ENCODE peak calls at places on chromosomes 3 and 15, in seven cellular contexts. K is cardiac muscle cell; F is neuronal stem cell; P is astrocyte; T is CD8-positive, alpha-beta memory T cell; S is IMR-90; B is mesendoderm. X is an unnamed sample. For H3K36me3, the result is how much of the 10 kb centered on the place peaks cover.

GRCh38 chr3:74390121-74390870 is 224.2 kb downstream of the CNTN3 start:
- DNase-seq in T (no peak), K (no peak), P (no peak), B (peak), F (peak), S (no peak), X (no peak)

GRCh38 chr15:95162967-95163531 is 931.7 kb downstream of the MCTP2 start:
- DNase-seq in F (no peak), S (peak), P (peak), B (no peak), T (no peak), K (no peak), X (peak)

GRCh38 chr15:93985925-93986324 is 245.4 kb upstream of the MCTP2 start:
- DNase-seq in B (no peak), P (no peak), K (no peak), F (no peak), T (no peak), S (no peak), X (no peak)

GRCh38 chr3:185164428-185165217 is 11.8 kb upstream of the C3orf70 start:
- DNase-seq in T (no peak), P (no peak), F (no peak), S (no peak), B (no peak), K (no peak), X (no peak)

GRCh38 chr15:29938701-29939340 is 116.6 kb upstream of the TJP1 start:
- DNase-seq in S (peak), P (no peak), K (no peak), F (no peak), B (peak), T (no peak), X (no peak)

GRCh38 chr3:46484911-46485696 is 12.7 kb upstream of the RTP3 start:
- DNase-seq in S (no peak), K (peak), F (no peak), P (no peak), T (no peak), B (peak), X (no peak)

GRCh38 chr3:156675744-156676466 is 1.5 kb downstream of the TIPARP start:
- DNase-seq in S (peak), B (peak), P (peak), F (no peak), K (peak), T (peak), X (peak)

GRCh38 chr15:61011576-61012336 is 217.3 kb downstream of the RORA start:
- DNase-seq in F (no peak), P (no peak), B (peak), S (no peak), K (peak), T (no peak), X (no peak)

GRCh38 chr3:100155105-100155504 is 40.8 kb upstream of the FILIP1L start:
- DNase-seq in P (no peak), T (no peak), F (no peak), B (no peak), K (no peak), S (peak), X (no peak)

GRCh38 chr3:169564883-169565282 is 98.6 kb downstream of the MECOM start:
- DNase-seq in K (no peak), F (no peak), S (no peak), B (no peak), P (no peak), T (no peak), X (no peak)

GRCh38 chr3:45035441-45036301 is 9.6 kb downstream of the CLEC3B start:
- DNase-seq in P (no peak), T (no peak), B (peak), S (peak), F (no peak), K (peak), X (no peak)

GRCh38 chr15:34721802-34722795 is 32.7 kb downstream of the GJD2 start:
- DNase-seq in S (peak), B (peak), P (peak), K (peak), T (no peak), F (peak), X (peak)

GRCh38 chr3:44036850-44037249 is 204.8 kb upstream of the TOPAZ1 start:
- DNase-seq in B (no peak), S (no peak), F (no peak), T (no peak), P (no peak), K (peak), X (no peak)

GRCh38 chr3:190117995-190118394 is 2.7 kb downstream of the P3H2 start:
- DNase-seq in K (no peak), P (peak), S (peak), T (no peak), F (no peak), B (peak), X (no peak)

GRCh38 chr3:149542375-149543312 is 68.1 kb downstream of the TM4SF4 start:
- DNase-seq in S (no peak), F (no peak), T (no peak), K (no peak), P (peak), B (peak), X (no peak)

GRCh38 chr3:16305121-16305541 is 40.1 kb downstream of the OXNAD1 start:
- DNase-seq in F (no peak), B (no peak), S (no peak), K (no peak), P (no peak), T (peak), X (no peak)

GRCh38 chr15:43541785-43542184 is 24.4 kb downstream of the MAP1A start:
- DNase-seq in F (no peak), B (no peak), K (no peak), P (no peak), T (no peak), S (peak), X (no peak)

GRCh38 chr15:74778599-74778970 is 3.3 kb upstream of the CSK start:
- DNase-seq in F (no peak), P (no peak), S (no peak), K (no peak), T (no peak), B (no peak), X (no peak)

GRCh38 chr3:65314265-65314664 is 626.5 kb upstream of the ADAMTS9 start:
- DNase-seq in B (no peak), K (no peak), T (no peak), P (no peak), F (no peak), S (no peak), X (no peak)

GRCh38 chr3:25033407-25034029 is 394.5 kb upstream of the RARB start:
- DNase-seq in P (no peak), B (peak), S (peak), T (no peak), F (peak), K (peak), X (no peak)

GRCh38 chr3:17188378-17188777 is 303.6 kb downstream of the PLCL2 start:
- DNase-seq in B (no peak), F (no peak), P (no peak), K (no peak), S (no peak), T (no peak), X (no peak)

GRCh38 chr3:49313902-49314676 is 25.8 kb downstream of the USP4 start:
- DNase-seq in B (no peak), S (peak), K (no peak), T (no peak), P (no peak), F (no peak), X (no peak)

GRCh38 chr3:47018269-47018611 is 38.8 kb downstream of the NBEAL2 start:
- DNase-seq in P (no peak), K (no peak), B (no peak), T (no peak), S (no peak), F (no peak), X (no peak)

GRCh38 chr3:69385723-69386483 is at the start of gene FRMD4B:
- DNase-seq in T (peak), P (peak), B (peak), F (no peak), S (no peak), K (peak), X (peak)

GRCh38 chr3:170178631-170179030 is 2.9 kb downstream of the PHC3 start:
- DNase-seq in B (no peak), F (no peak), S (no peak), P (no peak), K (no peak), T (peak), X (no peak)

DNA sequence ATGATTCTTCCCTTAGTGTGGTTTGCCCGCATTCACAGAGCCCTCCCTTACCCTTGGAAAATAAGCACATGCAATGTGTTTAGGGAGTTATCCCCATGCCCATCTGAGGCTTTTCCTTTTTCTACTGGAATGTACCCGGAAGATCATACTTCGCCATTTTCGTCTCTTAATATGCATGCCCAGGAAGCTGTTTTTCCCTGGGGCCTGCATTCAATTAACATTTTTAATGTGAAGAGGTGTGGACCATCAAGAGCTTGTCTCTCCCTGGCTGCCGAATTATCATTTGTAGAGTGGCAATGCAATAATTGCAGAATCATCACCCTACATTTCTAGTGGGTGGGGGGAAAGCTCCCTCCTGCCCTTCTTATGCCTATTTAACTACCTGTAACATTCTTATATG is 976.3 kb downstream of the DIPK2A start:
- DNase-seq in F (no peak), S (no peak), K (no peak), P (no peak), B (no peak), T (no peak), X (no peak)
- H3K36me3 ChIP-seq in F (under half), S (under half), K (under half), P (under half), B (under half), T (under half), X (under half)

DNA sequence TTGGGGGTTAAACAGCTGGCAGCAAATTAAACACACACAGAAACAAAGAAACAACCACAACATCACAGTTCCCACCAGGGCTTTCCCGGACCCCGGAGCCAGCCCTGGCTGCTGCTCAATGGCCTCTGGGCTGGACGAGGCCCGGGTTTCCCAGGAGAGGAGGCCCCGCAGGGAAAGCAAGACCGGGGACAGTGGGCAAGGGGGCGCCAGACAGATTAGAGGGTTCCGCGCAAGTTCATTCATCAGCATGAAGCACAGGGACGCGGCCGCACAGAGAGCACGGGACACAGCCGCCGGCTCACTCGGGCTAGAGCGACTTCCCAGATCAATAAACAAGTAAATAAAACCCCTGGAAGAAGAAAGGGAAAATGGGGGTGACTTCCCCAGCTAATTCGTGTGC is 66.4 kb upstream of the RPL32 start:
- DNase-seq in F (no peak), P (no peak), K (no peak), S (no peak), T (no peak), B (no peak), X (no peak)
- H3K36me3 ChIP-seq in F (half or more), P (under half), K (under half), S (half or more), T (half or more), B (under half), X (half or more)

DNA sequence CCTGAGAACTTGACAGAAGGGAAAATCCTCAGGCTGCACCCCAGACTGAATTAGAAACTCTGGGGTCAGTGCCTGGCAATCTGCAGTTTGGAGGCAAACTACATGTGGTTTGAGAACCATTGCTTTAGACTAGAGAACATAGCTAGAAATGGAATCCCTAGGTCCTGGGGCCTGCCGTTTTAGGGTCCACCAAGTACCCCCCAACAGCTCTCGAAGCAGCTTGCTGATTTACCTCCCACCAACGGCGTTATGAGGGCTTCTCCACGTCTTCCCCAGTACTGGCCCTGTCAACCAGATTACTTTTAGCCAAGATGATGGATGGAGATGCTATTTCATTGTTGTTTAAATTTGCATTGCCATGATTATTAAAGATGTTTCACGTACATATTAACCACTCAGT is 272.5 kb downstream of the XXYLT1 start:
- DNase-seq in B (no peak), F (no peak), P (no peak), T (no peak), K (no peak), S (no peak), X (no peak)
- H3K36me3 ChIP-seq in B (under half), F (under half), P (under half), T (under half), K (under half), S (under half), X (under half)

DNA sequence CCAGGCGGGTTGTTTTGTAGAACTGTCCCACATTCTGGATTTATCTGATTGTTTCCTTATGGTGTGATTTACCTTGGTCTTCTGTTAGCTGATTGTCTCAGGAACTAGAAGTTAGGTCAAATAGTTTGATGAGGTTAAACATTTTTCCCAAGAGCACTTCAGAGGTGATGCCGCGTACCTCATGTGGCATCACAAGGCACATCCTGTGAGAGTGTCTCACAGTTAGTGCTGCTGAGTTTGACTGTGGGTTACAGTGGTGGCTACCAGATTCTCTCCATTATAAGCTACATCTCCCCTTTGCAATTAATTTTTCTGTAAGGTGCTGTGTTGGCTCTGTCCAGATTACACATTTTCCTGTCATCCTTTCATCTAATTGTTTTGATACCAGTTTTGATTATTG is 12.6 kb downstream of the RPUSD3 start:
- DNase-seq in B (no peak), P (no peak), S (no peak), K (no peak), F (no peak), T (no peak), X (no peak)
- H3K36me3 ChIP-seq in B (under half), P (under half), S (under half), K (under half), F (half or more), T (under half), X (under half)

GRCh38 chr15:85742186-85742751 is 52.5 kb downstream of the KLHL25 start:
- DNase-seq in P (no peak), S (peak), F (no peak), K (no peak), B (no peak), T (no peak), X (peak)

GRCh38 chr15:85733415-85733814 is 61.3 kb downstream of the KLHL25 start:
- DNase-seq in S (no peak), P (no peak), K (no peak), B (no peak), T (no peak), F (no peak), X (no peak)

GRCh38 chr15:85741662-85742061 is 53.1 kb downstream of the KLHL25 start:
- DNase-seq in T (no peak), K (no peak), F (no peak), S (no peak), P (no peak), B (no peak), X (no peak)

GRCh38 chr15:85741021-85741421 is 53.7 kb downstream of the KLHL25 start:
- DNase-seq in T (no peak), F (no peak), B (no peak), K (no peak), P (no peak), S (no peak), X (no peak)

DNA sequence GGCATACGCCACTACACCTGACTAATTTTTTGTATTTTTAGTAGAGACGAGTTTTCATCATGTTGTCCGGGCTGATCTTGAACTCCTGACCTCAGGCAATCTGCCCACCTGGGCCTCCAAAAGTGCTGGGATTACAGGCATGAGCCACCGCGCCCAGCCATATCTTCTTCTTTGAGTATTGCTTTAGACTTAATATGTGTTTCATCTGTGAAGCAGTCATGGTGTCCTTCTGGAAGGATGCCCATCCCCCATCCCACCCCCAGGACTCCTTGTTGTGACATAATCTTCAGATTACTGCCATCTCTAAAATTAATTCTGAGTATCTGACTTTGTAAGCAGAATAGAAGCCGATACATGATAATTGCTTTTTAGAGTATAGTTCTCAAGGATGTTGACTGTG is 57.7 kb downstream of the KLHL25 start:
- DNase-seq in S (no peak), T (no peak), P (no peak), B (no peak), K (no peak), F (no peak), X (no peak)
- H3K36me3 ChIP-seq in S (under half), T (half or more), P (under half), B (under half), K (under half), F (half or more), X (half or more)

X was measured in tibial artery.